ENCODE peak calls at places on chromosomes 7 and 10, in nine cellular contexts. R is breast epithelium, B is gastrocnemius medialis, Q is tibial nerve, L is A549, O is stomach, K is IMR-90, M is HepG2, V is suprapubic skin. E is an unnamed sample.

GRCh38 chr10:64733980-64734379 is 1212.8 kb downstream of the REEP3 start:
- DNase-seq in R (no peak), B (no peak), Q (no peak), L (peak; percentile 6), O (peak; percentile 28), K (no peak), M (peak; percentile 32), V (no peak), E (no peak)

GRCh38 chr7:90736316-90736715 is 140.2 kb downstream of the CDK14 start:
- DNase-seq in R (no peak), B (no peak), Q (no peak), L (no peak), O (no peak), K (no peak), M (no peak), V (no peak), E (no peak)

GRCh38 chr10:100612601-100613595 is 77.2 kb downstream of the HIF1AN start:
- DNase-seq in R (no peak), B (no peak), Q (no peak), L (no peak), O (no peak), K (no peak), M (no peak), V (no peak), E (no peak)

GRCh38 chr7:16817536-16817935 is 12.7 kb upstream of the AGR2 start:
- DNase-seq in R (no peak), B (no peak), Q (no peak), L (peak; percentile 37), O (no peak), K (peak; percentile 74), M (no peak), V (no peak), E (no peak)

GRCh38 chr7:96219382-96220130 is 102.3 kb downstream of the SLC25A13 start:
- DNase-seq in R (no peak), B (no peak), Q (no peak), L (no peak), O (no peak), K (peak; percentile 60), M (no peak), V (no peak), E (no peak)

GRCh38 chr7:127675716-127676115 is 23.7 kb downstream of the SND1 start:
- DNase-seq in R (no peak), B (no peak), Q (no peak), L (no peak), O (no peak), K (no peak), M (no peak), V (no peak), E (no peak)

GRCh38 chr7:48025630-48026029 is 3.3 kb downstream of the SUN3 start:
- DNase-seq in R (no peak), B (no peak), Q (no peak), L (no peak), O (no peak), K (no peak), M (peak; percentile 8), V (no peak), E (no peak)

GRCh38 chr10:77555591-77556212 is 81.9 kb downstream of the KCNMA1 start:
- DNase-seq in R (no peak), B (peak; percentile 72), Q (no peak), L (no peak), O (no peak), K (peak; percentile 48), M (no peak), V (no peak), E (no peak)

GRCh38 chr7:20607216-20607615 is 8.3 kb upstream of the ABCB5 start:
- DNase-seq in R (no peak), B (no peak), Q (no peak), L (peak; percentile 9), O (no peak), K (no peak), M (no peak), V (no peak), E (no peak)

GRCh38 chr7:96418600-96418999 is 96.7 kb upstream of the SLC25A13 start:
- DNase-seq in R (no peak), B (no peak), Q (no peak), L (no peak), O (no peak), K (no peak), M (no peak), V (no peak), E (no peak)

GRCh38 chr7:147547252-147547897 is 1043.2 kb upstream of the C7orf33 start:
- DNase-seq in R (no peak), B (no peak), Q (no peak), L (no peak), O (peak; percentile 35), K (peak; percentile 9), M (peak; percentile 10), V (no peak), E (no peak)

GRCh38 chr10:122420624-122421007 is 33.8 kb upstream of the ARMS2 start:
- DNase-seq in R (no peak), B (no peak), Q (no peak), L (no peak), O (no peak), K (no peak), M (no peak), V (no peak), E (no peak)

GRCh38 chr10:28678687-28679457 is 1.6 kb downstream of the BAMBI start:
- DNase-seq in R (no peak), B (no peak), Q (no peak), L (no peak), O (no peak), K (peak; percentile 24), M (peak; percentile 84), V (no peak), E (no peak)

GRCh38 chr7:25886387-25887240 is 265.4 kb upstream of the NFE2L3 start:
- DNase-seq in R (no peak), B (no peak), Q (no peak), L (no peak), O (no peak), K (no peak), M (no peak), V (no peak), E (no peak)

GRCh38 chr7:28662236-28662635 is 249.9 kb downstream of the CREB5 start:
- DNase-seq in R (no peak), B (no peak), Q (no peak), L (no peak), O (no peak), K (no peak), M (no peak), V (no peak), E (no peak)

GRCh38 chr7:123666492-123666891 is 10.8 kb downstream of the LMOD2 start:
- DNase-seq in R (no peak), B (no peak), Q (no peak), L (no peak), O (no peak), K (no peak), M (no peak), V (no peak), E (no peak)

GRCh38 chr10:74913321-74913980 is 87.1 kb downstream of the KAT6B start:
- DNase-seq in R (no peak), B (no peak), Q (no peak), L (no peak), O (no peak), K (no peak), M (no peak), V (no peak), E (no peak)

GRCh38 chr10:97050205-97050745 is 135.5 kb downstream of the SLIT1 start:
- DNase-seq in R (no peak), B (no peak), Q (no peak), L (no peak), O (no peak), K (no peak), M (no peak), V (no peak), E (no peak)

GRCh38 chr10:51860257-51860656 is 160.9 kb upstream of the CSTF2T start:
- DNase-seq in R (no peak), B (peak; percentile 70), Q (no peak), L (no peak), O (no peak), K (peak; percentile 39), M (no peak), V (peak; percentile 70), E (peak; percentile 86)

GRCh38 chr7:134758981-134759380 is 20.5 kb upstream of the CALD1 start:
- DNase-seq in R (no peak), B (no peak), Q (no peak), L (no peak), O (no peak), K (no peak), M (no peak), V (no peak), E (no peak)

GRCh38 chr7:152477079-152477478 is 41.3 kb upstream of the KMT2C start:
- DNase-seq in R (no peak), B (no peak), Q (no peak), L (no peak), O (no peak), K (no peak), M (no peak), V (no peak), E (no peak)

GRCh38 chr10:44042926-44043602 is 341.8 kb downstream of the CXCL12 start:
- DNase-seq in R (no peak), B (no peak), Q (no peak), L (no peak), O (no peak), K (no peak), M (no peak), V (no peak), E (peak; percentile 72)
- TF ChIP-seq POLR2A in R (no peak), B (no peak), Q (no peak), L (no peak), O (no peak), K (no peak), M (no peak), V (no peak), E (no peak)

GRCh38 chr7:29882481-29882880 is 76.2 kb downstream of the WIPF3 start:
- DNase-seq in R (no peak), B (no peak), Q (no peak), L (no peak), O (no peak), K (no peak), M (no peak), V (no peak), E (no peak)
- H3K4me3 ChIP-seq in R (no peak overlapping the region), B (no peak overlapping the region), Q (no peak overlapping the region), L (no peak overlapping the region), O (no peak overlapping the region), K (no peak overlapping the region), M (no peak overlapping the region), V (no peak overlapping the region), E (no peak overlapping the region)

GRCh38 chr10:32980558-32981468 is 22.8 kb upstream of the ITGB1 start:
- DNase-seq in R (peak; percentile 80), B (peak; percentile 87), Q (peak; percentile 74), L (peak; percentile 72), O (peak; percentile 86), K (peak; percentile 100), M (peak; percentile 87), V (peak; percentile 94), E (peak; percentile 98)
- TF ChIP-seq CTCF in R (no peak), B (no peak), Q (no peak), L (no peak), O (no peak), K (peak; percentile 5), M (peak; percentile 2), V (no peak), E (no peak)

DNA sequence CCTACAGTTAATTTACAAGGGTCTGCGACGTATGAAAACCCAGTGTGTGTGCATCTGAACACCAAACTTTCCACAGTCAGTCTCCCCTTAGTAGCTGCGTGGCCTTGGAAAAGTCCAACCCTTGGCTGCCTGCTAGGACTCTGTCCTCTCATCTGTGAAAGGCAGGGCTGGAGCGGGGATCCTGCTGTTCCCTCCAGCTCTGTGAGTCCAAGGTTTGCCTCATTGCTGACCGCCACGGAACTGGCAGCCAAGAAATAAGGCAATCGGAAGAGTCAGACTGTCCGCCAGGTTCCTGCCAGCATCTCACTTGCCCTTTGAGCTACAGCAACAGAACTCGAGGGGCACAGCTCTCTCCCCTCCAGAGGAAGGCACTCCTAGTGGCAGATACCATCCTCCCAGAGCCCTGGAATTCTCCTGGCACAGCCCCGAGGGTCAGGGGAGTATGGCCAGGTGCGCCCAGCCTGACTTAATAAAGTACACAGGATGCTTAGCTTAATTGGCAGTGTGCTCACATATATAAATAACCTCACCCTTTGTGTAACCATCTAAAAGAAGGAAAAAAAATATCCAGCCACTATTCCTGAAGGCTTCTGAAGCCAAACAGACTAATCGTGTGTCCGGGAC is 530.1 kb upstream of the FOXK1 start:
- DNase-seq in R (no peak), B (peak; percentile 51), Q (no peak), L (no peak), O (no peak), K (no peak), M (no peak), V (no peak), E (no peak)
- TF ChIP-seq POLR2A in R (no peak), B (no peak), Q (no peak), L (no peak), O (no peak), K (no peak), M (no peak), V (no peak), E (no peak)

E was measured in lower leg skin.